ENCODE peak calls at places on chromosomes 12 and 14, in five cellular contexts. H, I, N, Y and A are unnamed samples.
A peak's percentile ranks its signal among the peaks of the same experiment; 100 is the strongest.

GRCh38 chr14:99408971-99409289 is 71.7 kb downstream of the SETD3 start:
- DNase-seq in H (no peak), I (no peak), Y (no peak), N (no peak), A (no peak)

GRCh38 chr12:2540535-2540941 is 254.2 kb upstream of the FKBP4 start:
- DNase-seq in Y (no peak), N (no peak), I (no peak), H (no peak), A (no peak)

GRCh38 chr12:111330800-111331752 is 37.8 kb downstream of the PHETA1 start:
- DNase-seq in N (peak; percentile 85), Y (no peak), I (peak; percentile 83), H (peak; percentile 79), A (peak; percentile 42)

GRCh38 chr12:63394994-63395393 is 244.0 kb upstream of the AVPR1A start:
- DNase-seq in I (no peak), N (no peak), Y (no peak), H (no peak), A (no peak)

GRCh38 chr14:54440037-54440436 is 1.1 kb downstream of the CNIH1 start:
- DNase-seq in N (no peak), I (no peak), H (peak; percentile 42), Y (no peak), A (no peak)

GRCh38 chr12:130286041-130286440 is 51.6 kb upstream of the PIWIL1 start:
- DNase-seq in H (no peak), I (no peak), Y (no peak), N (peak; percentile 17), A (no peak)

GRCh38 chr14:99884834-99885648 is 91.8 kb downstream of the EML1 start:
- DNase-seq in H (peak; percentile 79), Y (no peak), N (peak; percentile 83), I (peak; percentile 76), A (peak; percentile 40)

GRCh38 chr12:75635606-75636444 is 124.4 kb upstream of the KRR1 start:
- DNase-seq in Y (no peak), N (no peak), H (peak; percentile 88), I (peak; percentile 85), A (peak; percentile 20)

GRCh38 chr12:84891106-84891838 is 21.3 kb downstream of the SLC6A15 start:
- DNase-seq in H (no peak), I (no peak), Y (no peak), N (no peak), A (no peak)

GRCh38 chr12:122830517-122831214 is 4.6 kb upstream of the HIP1R start:
- DNase-seq in I (peak; percentile 96), H (peak; percentile 94), Y (peak; percentile 68), N (no peak), A (no peak)

GRCh38 chr12:110661337-110661972 is 27.5 kb downstream of the HVCN1 start:
- DNase-seq in Y (no peak), N (no peak), I (no peak), H (no peak), A (no peak)

GRCh38 chr14:52835122-52835903 is 43.9 kb upstream of the GNPNAT1 start:
- DNase-seq in H (peak; percentile 93), Y (peak; percentile 60), I (peak; percentile 67), N (peak; percentile 47), A (no peak)

GRCh38 chr12:50103767-50104321 is at the start of gene GPD1:
- DNase-seq in I (peak; percentile 50), H (peak; percentile 78), N (peak; percentile 73), Y (peak; percentile 63), A (no peak)

GRCh38 chr14:53953828-53954550 is 2.6 kb downstream of the BMP4 start:
- DNase-seq in N (peak; percentile 57), Y (peak; percentile 30), H (peak; percentile 66), I (peak; percentile 60), A (no peak)

GRCh38 chr14:67187826-67188225 is 1.4 kb upstream of the GARIN2 start:
- DNase-seq in N (no peak), I (peak; percentile 98), H (peak; percentile 70), Y (peak; percentile 84), A (no peak)

GRCh38 chr14:24397639-24398297 is 1.0 kb upstream of the NYNRIN start:
- DNase-seq in Y (no peak), I (no peak), N (no peak), H (no peak), A (no peak)
- TF ChIP-seq EZH2 in Y (no peak), I (no peak), N (no peak), H (no peak), A (no peak)

GRCh38 chr12:67414011-67414715 is 145.0 kb downstream of the CAND1 start:
- DNase-seq in H (no peak), Y (no peak), N (peak; percentile 36), I (no peak), A (no peak)
- H3K9me2 ChIP-seq in H (no peaks in the 10 kb centered on the region), Y (no peaks in the 10 kb centered on the region), N (no peaks in the 10 kb centered on the region), I (no peaks in the 10 kb centered on the region), A (no peaks in the 10 kb centered on the region)

DNA sequence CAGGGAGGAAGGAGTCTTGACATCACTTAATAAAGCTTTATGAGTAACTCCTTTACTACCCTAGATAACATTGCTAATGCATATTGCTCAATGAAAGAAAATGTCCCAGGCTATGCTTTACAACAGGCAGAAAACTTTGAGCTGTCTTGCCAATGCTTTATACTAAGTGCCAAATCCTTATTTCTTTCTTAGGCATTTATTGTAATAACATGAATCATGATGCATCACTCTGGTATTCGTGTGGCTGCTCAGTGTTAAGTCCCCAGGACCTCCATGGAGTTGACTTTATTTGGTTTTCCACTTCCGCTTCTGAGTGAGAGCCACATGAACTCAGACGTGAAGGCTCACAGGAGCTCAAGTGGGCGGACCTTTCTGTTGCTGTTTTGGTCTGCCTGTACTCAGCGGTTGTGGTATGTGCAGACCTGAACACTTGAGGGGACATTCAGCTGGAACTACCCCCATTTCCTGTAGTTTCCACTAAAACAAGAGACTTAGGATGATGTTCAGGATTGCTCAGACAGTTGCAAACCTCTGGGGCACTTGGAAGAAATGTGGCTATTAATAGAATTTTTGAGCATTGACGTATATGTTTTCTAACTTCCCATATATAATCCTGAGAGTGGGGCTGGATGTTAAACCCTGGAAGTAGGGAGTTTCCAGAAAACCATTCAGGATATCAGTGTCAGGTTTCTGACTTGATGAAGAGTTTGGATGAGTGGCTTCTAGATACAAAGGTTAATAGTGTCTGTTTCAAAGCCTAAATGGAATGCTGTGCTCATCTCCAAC is 258.6 kb downstream of the MSRB3 start:
- DNase-seq in N (no peak), H (peak; percentile 98), I (peak; percentile 99), Y (peak; percentile 55), A (no peak)
- H3F3A ChIP-seq in N (no peaks in the 10 kb centered on the region), H (peaks cover 47% of the 10 kb centered on the region), I (peaks cover 10% of the 10 kb centered on the region), Y (no peaks in the 10 kb centered on the region), A (no peaks in the 10 kb centered on the region)

GRCh38 chr14:85529803-85530574 is at the start of gene FLRT2:
- DNase-seq in Y (peak; percentile 2), N (peak; percentile 72), I (no peak), H (peak; percentile 78), A (no peak)
- TF ChIP-seq EZH2 in Y (no peak), N (peak; percentile 45), I (no peak), H (no peak), A (no peak)

GRCh38 chr12:125704803-125705202 is 639.6 kb downstream of the AACS start:
- DNase-seq in N (no peak), Y (no peak), I (no peak), H (no peak), A (no peak)
- H3K9me2 ChIP-seq in N (no peaks in the 10 kb centered on the region), Y (no peaks in the 10 kb centered on the region), I (no peaks in the 10 kb centered on the region), H (no peaks in the 10 kb centered on the region), A (no peaks in the 10 kb centered on the region)

GRCh38 chr14:50791201-50791600 is 39.8 kb downstream of the NIN start:
- DNase-seq in Y (no peak), N (no peak), H (no peak), I (no peak), A (no peak)

GRCh38 chr14:50790568-50790967 is 40.4 kb downstream of the NIN start:
- DNase-seq in H (peak; percentile 19), N (no peak), Y (no peak), I (no peak), A (no peak)

GRCh38 chr14:50792634-50793068 is 38.3 kb downstream of the NIN start:
- DNase-seq in H (no peak), N (no peak), I (no peak), Y (no peak), A (no peak)

GRCh38 chr14:50794063-50794645 is 36.8 kb downstream of the NIN start:
- DNase-seq in N (no peak), I (no peak), Y (no peak), H (no peak), A (no peak)

GRCh38 chr14:50792058-50792477 is 38.9 kb downstream of the NIN start:
- DNase-seq in H (no peak), I (no peak), Y (no peak), N (no peak), A (peak; percentile 30)
- H3F3A ChIP-seq in H (peaks cover 4% of the 10 kb centered on the region), I (no peaks in the 10 kb centered on the region), Y (no peaks in the 10 kb centered on the region), N (no peaks in the 10 kb centered on the region), A (peaks cover 30% of the 10 kb centered on the region)

DNA sequence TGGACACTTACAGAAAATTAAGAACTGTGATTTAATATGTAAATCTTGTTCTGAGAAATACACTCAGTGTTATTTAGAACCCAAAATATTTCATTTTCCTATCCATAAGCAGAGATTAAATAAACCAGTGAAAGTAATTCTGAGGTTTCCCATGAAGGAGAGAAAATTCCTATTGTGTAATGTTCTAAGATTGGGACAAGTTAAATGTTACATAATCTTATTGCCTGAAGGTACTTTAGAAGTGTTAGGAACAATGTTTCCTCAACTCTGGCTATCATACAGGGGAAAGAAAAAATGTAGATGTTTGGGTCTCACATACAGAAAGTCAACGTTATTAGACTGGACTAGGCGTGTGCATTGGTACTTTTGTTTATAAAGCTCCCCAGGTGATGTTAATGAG is 281.9 kb upstream of the SYT10 start:
- DNase-seq in N (no peak), Y (no peak), H (no peak), I (no peak), A (no peak)
- TF ChIP-seq EZH2 in N (no peak), Y (no peak), H (no peak), I (no peak), A (no peak)